ENCODE peak calls at places on chromosome 10, in eight cellular contexts. U, X, Z, J, V, T, Q and I are unnamed samples.

GRCh38 chr10:58367049-58367448 is 18.2 kb upstream of the TFAM start:
- DNase-seq in J (no peak), X (no peak), Q (no peak), V (no peak), Z (no peak), U (no peak), T (no peak), I (no peak)

GRCh38 chr10:46270086-46270811 is 16.5 kb upstream of the ANTXRL start:
- DNase-seq in Q (no peak), J (no peak), Z (no peak), X (no peak), U (no peak), T (no peak), V (no peak), I (no peak)

GRCh38 chr10:129841590-129841989 is 122.5 kb downstream of the EBF3 start:
- DNase-seq in V (no peak), Q (no peak), J (no peak), Z (no peak), U (no peak), X (no peak), T (no peak), I (no peak)

GRCh38 chr10:60426425-60426824 is 36.8 kb upstream of the ANK3 start:
- DNase-seq in U (no peak), V (no peak), Q (no peak), Z (peak), T (no peak), J (no peak), X (no peak), I (no peak)

GRCh38 chr10:69043931-69044531 is 43.9 kb upstream of the SRGN start:
- DNase-seq in V (no peak), U (no peak), X (no peak), Q (no peak), T (peak), Z (no peak), J (no peak), I (no peak)

GRCh38 chr10:35934637-35934995 is 292.5 kb upstream of the FZD8 start:
- DNase-seq in T (no peak), U (no peak), Q (no peak), Z (no peak), J (no peak), V (no peak), X (no peak), I (no peak)

GRCh38 chr10:97827778-97828291 is 21.8 kb upstream of the GOLGA7B start:
- DNase-seq in V (no peak), Q (no peak), J (no peak), T (no peak), U (no peak), Z (no peak), X (no peak), I (no peak)

GRCh38 chr10:132506711-132507466 is 30.7 kb upstream of the INPP5A start:
- DNase-seq in Z (peak), J (no peak), X (no peak), Q (no peak), U (peak), V (no peak), T (no peak), I (peak)

GRCh38 chr10:14125564-14125963 is 205.2 kb downstream of the FRMD4A start:
- DNase-seq in U (no peak), T (no peak), V (no peak), J (no peak), X (no peak), Z (no peak), Q (no peak), I (no peak)

GRCh38 chr10:30158325-30158960 is 99.1 kb upstream of the JCAD start:
- DNase-seq in U (no peak), V (no peak), T (no peak), X (no peak), Z (no peak), J (no peak), Q (no peak), I (no peak)

GRCh38 chr10:123287594-123288247 is 133.5 kb downstream of the BUB3 start:
- DNase-seq in V (peak), Q (no peak), X (no peak), Z (no peak), J (no peak), T (peak), U (no peak), I (no peak)

GRCh38 chr10:63631971-63632370 is 110.8 kb downstream of the REEP3 start:
- DNase-seq in Q (no peak), U (no peak), X (no peak), T (no peak), V (no peak), Z (no peak), J (no peak), I (no peak)